ENCODE peak calls at places on chromosomes 16 and 17, in six cellular contexts. B is mesendoderm; F is activated naive CD8-positive, alpha-beta T cell treated with anti-CD3 and anti-CD28 coated beads for 36 hours; U is ACHN; W is GOT3; E is RCC 7860. G is an unnamed sample.

GRCh38 chr17:50070908-50071680 is 15.2 kb downstream of the ITGA3 start:
- DNase-seq in E (no peak), B (no peak), F (no peak), W (no peak), U (no peak), G (no peak)

GRCh38 chr16:9870962-9871361 is 311.3 kb downstream of the GRIN2A start:
- DNase-seq in B (no peak), E (no peak), W (no peak), U (no peak), F (no peak), G (no peak)

GRCh38 chr17:34730816-34731215 is 151.4 kb downstream of the TMEM132E start:
- DNase-seq in F (no peak), E (no peak), W (no peak), B (no peak), U (no peak), G (no peak)

GRCh38 chr17:57091186-57091618 is 6.2 kb downstream of the AKAP1 start:
- DNase-seq in E (no peak), F (no peak), W (no peak), U (no peak), B (no peak), G (no peak)

GRCh38 chr16:29986931-29987330 is 8.5 kb downstream of the HIRIP3 start:
- DNase-seq in B (no peak), F (no peak), W (no peak), U (no peak), E (no peak), G (no peak)

GRCh38 chr17:71022758-71023157 is 853.4 kb downstream of the KCNJ2 start:
- DNase-seq in F (no peak), B (no peak), W (no peak), U (no peak), E (no peak), G (no peak)

GRCh38 chr17:17402558-17402957 is 74.2 kb upstream of the MED9 start:
- DNase-seq in W (no peak), U (no peak), F (no peak), B (no peak), E (no peak), G (no peak)

GRCh38 chr17:44759916-44760243 is 1.1 kb downstream of the ADAM11 start:
- DNase-seq in F (no peak), B (no peak), E (no peak), W (no peak), U (no peak), G (no peak)

GRCh38 chr17:49830605-49831004 is 17.3 kb downstream of the TAC4 start:
- DNase-seq in F (no peak), B (no peak), W (no peak), U (peak), E (peak), G (no peak)

GRCh38 chr16:56669005-56669839 is at the start of gene MT1H:
- DNase-seq in B (no peak), U (no peak), W (no peak), F (peak), E (no peak), G (no peak)

GRCh38 chr17:45408611-45409421 is 23.9 kb downstream of the ARHGAP27 start:
- DNase-seq in U (no peak), E (no peak), F (no peak), W (no peak), B (peak), G (no peak)

GRCh38 chr17:34386925-34387550 is 24.0 kb upstream of the CCL1 start:
- DNase-seq in E (no peak), W (no peak), B (no peak), U (no peak), F (no peak), G (no peak)

GRCh38 chr16:65876200-65876498 is 490.3 kb upstream of the CDH5 start:
- DNase-seq in U (no peak), F (no peak), W (no peak), E (no peak), B (no peak), G (no peak)

GRCh38 chr17:46042248-46042647 is 43.2 kb downstream of the STH start:
- DNase-seq in E (no peak), F (no peak), B (no peak), W (no peak), U (no peak), G (no peak)

GRCh38 chr17:7837375-7838290 is 3.6 kb downstream of the KDM6B start:
- DNase-seq in E (no peak), F (no peak), W (no peak), U (peak), B (peak), G (peak)

GRCh38 chr16:1189455-1189854 is 35.6 kb downstream of the TPSG1 start:
- DNase-seq in E (no peak), W (no peak), F (no peak), U (no peak), B (no peak), G (no peak)

GRCh38 chr17:1767358-1767757 is 5.5 kb downstream of the SERPINF1 start:
- DNase-seq in F (no peak), E (no peak), U (no peak), W (no peak), B (no peak), G (no peak)

GRCh38 chr16:12972246-12972645 is 70.8 kb downstream of the SHISA9 start:
- DNase-seq in W (no peak), B (no peak), E (no peak), U (no peak), F (no peak), G (no peak)

GRCh38 chr16:1293921-1294656 is 15.3 kb upstream of the UBE2I start:
- DNase-seq in W (no peak), E (peak), U (no peak), B (no peak), F (no peak), G (no peak)

GRCh38 chr17:47240375-47240764 is 13.3 kb upstream of the ITGB3 start:
- DNase-seq in W (no peak), F (no peak), E (no peak), U (no peak), B (no peak), G (no peak)

GRCh38 chr17:31510273-31511175 is 119.0 kb downstream of the RAB11FIP4 start:
- DNase-seq in B (no peak), F (peak), U (no peak), E (no peak), W (no peak), G (no peak)

G was measured in hepatocyte.